ENCODE peak calls at places on chromosomes 4 and X, in six cellular contexts. N is RWPE2; A is stimulated activated CD4-positive, alpha-beta T cell treated with anti-CD3 and anti-CD28 coated beads, Interleukin-15, amount 100 ng/mL, for 24 hours; Y is activated CD4-positive, alpha-beta T cell treated with anti-CD3 and anti-CD28 coated beads, Interleukin-2, amount 10 ng/mL, durations not matched to agents 7 days and 5 days; R is DMS153; Z is DMS79 treated with DMSO at 0.1 percent for 48 hours. U is an unnamed sample.

GRCh38 chr4:92387459-92388069 is 83.8 kb downstream of the GRID2 start:
- DNase-seq in N (no peak), A (no peak), Y (no peak), R (peak; percentile 3), Z (no peak), U (peak; percentile 8)

GRCh38 chr4:151745727-151746231 is 15.0 kb downstream of the GATB start:
- DNase-seq in N (no peak), A (no peak), Y (no peak), R (no peak), Z (no peak), U (no peak)

GRCh38 chrX:13223868-13224555 is 95.8 kb downstream of the ATXN3L start:
- DNase-seq in N (no peak), A (no peak), Y (no peak), R (peak; percentile 90), Z (peak; percentile 22), U (no peak)

GRCh38 chr4:1792832-1793495 is at the start of gene FGFR3:
- DNase-seq in N (no peak), A (peak; percentile 57), Y (peak; percentile 20), R (no peak), Z (no peak), U (peak; percentile 93)

GRCh38 chr4:25457053-25457715 is 80.1 kb downstream of the ANAPC4 start:
- DNase-seq in N (no peak), A (no peak), Y (no peak), R (no peak), Z (no peak), U (no peak)

GRCh38 chr4:86918539-86919072 is 16.2 kb upstream of the AFF1 start:
- DNase-seq in N (no peak), A (no peak), Y (no peak), R (no peak), Z (no peak), U (no peak)

GRCh38 chr4:83922419-83922818 is 386.5 kb downstream of the GPAT3 start:
- DNase-seq in N (no peak), A (no peak), Y (no peak), R (no peak), Z (no peak), U (no peak)

GRCh38 chr4:144411119-144411518 is 234.8 kb upstream of the HHIP start:
- DNase-seq in N (no peak), A (no peak), Y (no peak), R (no peak), Z (no peak), U (no peak)

GRCh38 chr4:69617083-69617694 is 22.3 kb downstream of the UGT2A2 start:
- DNase-seq in N (no peak), A (no peak), Y (no peak), R (peak; percentile 28), Z (no peak), U (no peak)

GRCh38 chr4:179398414-179398813 is 1956.2 kb upstream of the AGA start:
- DNase-seq in N (no peak), A (no peak), Y (no peak), R (peak; percentile 32), Z (no peak), U (no peak)